ENCODE peak calls at places on chromosomes 7 and 10, in four cellular contexts. One of them, this sample, is unnamed.
A peak's percentile ranks its signal among the peaks of the same experiment; 100 is the strongest.

GRCh38 chr10:12795318-12795717 is 206.2 kb downstream of the CCDC3 start:
- DNase-seq in HCT116: no peak
- DNase-seq in K562: no peak
- DNase-seq in GM12878: no peak
- DNase-seq in this sample: no peak

GRCh38 chr7:351681-352480 is 61.9 kb downstream of the FOXL3 start:
- DNase-seq in HCT116: no peak
- DNase-seq in K562: no peak
- DNase-seq in GM12878: no peak
- DNase-seq in this sample: no peak

GRCh38 chr7:41003031-41003925 is 699.6 kb downstream of the INHBA start:
- DNase-seq in HCT116: peak; percentile 54
- DNase-seq in K562: peak; percentile 18
- DNase-seq in GM12878: peak; percentile 3
- DNase-seq in this sample: peak; percentile 86

GRCh38 chr10:62733654-62734293 is 70.7 kb upstream of the ADO start:
- DNase-seq in HCT116: no peak
- DNase-seq in K562: no peak
- DNase-seq in GM12878: no peak
- DNase-seq in this sample: no peak

GRCh38 chr7:108417926-108418325 is 38.3 kb downstream of the NRCAM start:
- DNase-seq in HCT116: no peak
- DNase-seq in K562: no peak
- DNase-seq in GM12878: no peak
- DNase-seq in this sample: no peak

GRCh38 chr7:126398851-126399529 is 853.8 kb downstream of the GRM8 start:
- DNase-seq in HCT116: no peak
- DNase-seq in K562: no peak
- DNase-seq in GM12878: no peak
- DNase-seq in this sample: no peak

GRCh38 chr10:43220971-43221418 is 45.9 kb downstream of the RASGEF1A start:
- DNase-seq in HCT116: no peak
- DNase-seq in K562: no peak
- DNase-seq in GM12878: peak; percentile 46
- DNase-seq in this sample: no peak

GRCh38 chr10:104032144-104032775 is 53.4 kb downstream of the COL17A1 start:
- DNase-seq in HCT116: no peak
- DNase-seq in K562: no peak
- DNase-seq in GM12878: no peak
- DNase-seq in this sample: peak; percentile 48

GRCh38 chr10:106908225-106908624 is 256.3 kb downstream of the SORCS1 start:
- DNase-seq in HCT116: no peak
- DNase-seq in K562: no peak
- DNase-seq in GM12878: no peak
- DNase-seq in this sample: no peak

GRCh38 chr10:61423178-61423577 is 30.0 kb downstream of the TMEM26 start:
- DNase-seq in HCT116: no peak
- DNase-seq in K562: no peak
- DNase-seq in GM12878: no peak
- DNase-seq in this sample: no peak

GRCh38 chr7:49645296-49645695 is 128.1 kb upstream of the VWC2 start:
- DNase-seq in HCT116: no peak
- DNase-seq in K562: no peak
- DNase-seq in GM12878: no peak
- DNase-seq in this sample: no peak

GRCh38 chr7:134619627-134620331 is 26.9 kb upstream of the BPGM start:
- DNase-seq in HCT116: no peak
- DNase-seq in K562: no peak
- DNase-seq in GM12878: no peak
- DNase-seq in this sample: no peak

GRCh38 chr7:149799397-149800168 is 26.2 kb upstream of the ZNF467 start:
- DNase-seq in HCT116: no peak
- DNase-seq in K562: peak; percentile 79
- DNase-seq in GM12878: no peak
- DNase-seq in this sample: peak; percentile 91

GRCh38 chr7:106657085-106657991 is 3.6 kb downstream of the CCDC71L start:
- DNase-seq in HCT116: no peak
- DNase-seq in K562: no peak
- DNase-seq in GM12878: no peak
- DNase-seq in this sample: no peak

GRCh38 chr10:102421645-102422585 is 1.3 kb downstream of the FBXL15 start:
- DNase-seq in HCT116: no peak
- DNase-seq in K562: peak; percentile 62
- DNase-seq in GM12878: no peak
- DNase-seq in this sample: no peak

GRCh38 chr10:110311357-110311949 is 6.7 kb upstream of the SMNDC1 start:
- DNase-seq in HCT116: peak; percentile 80
- DNase-seq in K562: peak; percentile 40
- DNase-seq in GM12878: peak; percentile 47
- DNase-seq in this sample: no peak

GRCh38 chr7:25829663-25830062 is 322.3 kb upstream of the NFE2L3 start:
- DNase-seq in HCT116: no peak
- DNase-seq in K562: no peak
- DNase-seq in GM12878: no peak
- DNase-seq in this sample: no peak

GRCh38 chr10:44422153-44422552 is 37.3 kb upstream of the CXCL12 start:
- DNase-seq in HCT116: no peak
- DNase-seq in K562: no peak
- DNase-seq in GM12878: no peak
- DNase-seq in this sample: no peak

GRCh38 chr7:129421717-129422250 is 12.4 kb upstream of the STRIP2 start:
- DNase-seq in HCT116: no peak
- DNase-seq in K562: no peak
- DNase-seq in GM12878: no peak
- DNase-seq in this sample: no peak

GRCh38 chr7:13879994-13880686 is 109.3 kb downstream of the ETV1 start:
- DNase-seq in HCT116: peak; percentile 40
- DNase-seq in K562: no peak
- DNase-seq in GM12878: no peak
- DNase-seq in this sample: no peak

GRCh38 chr10:77637986-77638765 is 568 bp upstream of the KCNMA1 start:
- DNase-seq in HCT116: no peak
- DNase-seq in K562: no peak
- DNase-seq in GM12878: no peak
- DNase-seq in this sample: no peak

GRCh38 chr10:62640386-62640785 is 164.1 kb upstream of the ADO start:
- DNase-seq in HCT116: no peak
- DNase-seq in K562: no peak
- DNase-seq in GM12878: no peak
- DNase-seq in this sample: no peak

GRCh38 chr7:39291644-39292411 is 274.4 kb upstream of the YAE1 start:
- DNase-seq in HCT116: no peak
- DNase-seq in K562: no peak
- DNase-seq in GM12878: no peak
- DNase-seq in this sample: no peak

GRCh38 chr10:102004376-102004775 is 51.6 kb downstream of the ARMH3 start:
- DNase-seq in HCT116: no peak
- DNase-seq in K562: no peak
- DNase-seq in GM12878: no peak
- DNase-seq in this sample: no peak

GRCh38 chr7:120716306-120716705 is 141.6 kb downstream of the TSPAN12 start:
- DNase-seq in HCT116: no peak
- DNase-seq in K562: no peak
- DNase-seq in GM12878: no peak
- DNase-seq in this sample: no peak

GRCh38 chr10:21329995-21330627 is 195.4 kb downstream of the SKIDA1 start:
- DNase-seq in HCT116: peak; percentile 67
- DNase-seq in K562: no peak
- DNase-seq in GM12878: no peak
- DNase-seq in this sample: no peak

GRCh38 chr7:90599892-90600555 is 3.9 kb downstream of the CDK14 start:
- DNase-seq in HCT116: no peak
- DNase-seq in K562: no peak
- DNase-seq in GM12878: no peak
- DNase-seq in this sample: no peak

GRCh38 chr10:46310143-46310514 is 23.3 kb downstream of the ANTXRL start:
- DNase-seq in HCT116: no peak
- DNase-seq in K562: no peak
- DNase-seq in GM12878: no peak
- DNase-seq in this sample: no peak

GRCh38 chr7:37973915-37974314 is 53.5 kb downstream of the EPDR1 start:
- DNase-seq in HCT116: no peak
- DNase-seq in K562: peak; percentile 83
- DNase-seq in GM12878: no peak
- DNase-seq in this sample: no peak

GRCh38 chr10:86668297-86669165 is at the start of gene LDB3:
- DNase-seq in HCT116: no peak
- DNase-seq in K562: no peak
- DNase-seq in GM12878: peak; percentile 25
- DNase-seq in this sample: no peak

GRCh38 chr10:5943536-5943935 is 33.8 kb downstream of the IL15RA start:
- DNase-seq in HCT116: no peak
- DNase-seq in K562: no peak
- DNase-seq in GM12878: no peak
- DNase-seq in this sample: no peak

GRCh38 chr10:7610651-7611389 is 55.9 kb downstream of the ITIH5 start:
- DNase-seq in HCT116: peak; percentile 7
- DNase-seq in K562: no peak
- DNase-seq in GM12878: no peak
- DNase-seq in this sample: no peak

DNA sequence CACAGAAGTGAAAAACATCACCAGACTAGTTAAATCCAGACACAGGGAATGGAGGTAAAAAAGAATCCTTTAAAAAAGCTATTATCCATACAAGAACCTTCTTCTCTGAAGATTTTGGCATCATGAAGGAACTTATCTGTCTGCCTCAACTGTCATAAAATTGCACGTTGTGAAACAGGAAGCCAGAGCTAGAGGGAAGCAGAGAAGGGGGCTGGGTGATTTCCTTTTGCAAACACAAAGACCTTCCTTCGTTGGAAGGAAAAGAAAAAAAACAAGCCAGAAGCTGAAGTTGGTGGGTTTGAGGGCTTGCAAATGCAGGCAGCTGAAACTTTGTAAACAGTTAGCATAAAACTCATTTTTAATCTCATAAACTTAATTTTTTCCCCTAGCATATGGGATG is 101.5 kb downstream of the OTUD1 start:
- DNase-seq in HCT116: no peak
- DNase-seq in K562: no peak
- DNase-seq in GM12878: no peak
- DNase-seq in this sample: no peak
- TF ChIP-seq EGR1 in HCT116: no peak
- TF ChIP-seq EGR1 in K562: no peak
- TF ChIP-seq EGR1 in GM12878: no peak
- TF ChIP-seq EGR1 in this sample: no peak

DNA sequence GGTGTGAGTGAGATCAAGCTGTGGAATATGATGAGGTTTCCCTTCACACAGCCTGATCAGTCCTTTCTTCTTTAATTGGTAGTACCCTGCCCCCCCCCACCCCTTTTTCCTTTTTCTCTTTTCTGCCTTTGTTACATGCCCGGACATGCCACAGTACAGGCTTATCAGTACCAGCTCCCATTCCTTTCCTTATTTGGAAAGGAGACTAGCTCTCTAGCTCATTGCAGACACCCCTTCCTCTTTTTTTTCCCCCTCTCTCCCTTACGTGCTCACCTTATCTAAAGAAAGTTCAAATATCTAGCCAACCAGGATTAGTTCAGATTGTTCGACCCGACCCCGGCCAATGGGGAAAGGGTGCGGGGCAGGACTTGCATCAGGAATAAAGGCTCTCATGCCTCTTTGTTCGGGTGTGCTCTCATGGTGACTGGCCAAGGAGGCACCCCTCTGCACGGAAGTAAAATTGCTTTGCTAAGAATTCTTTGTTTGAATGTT is 230.4 kb downstream of the ACTR3B start:
- DNase-seq in HCT116: no peak
- DNase-seq in K562: no peak
- DNase-seq in GM12878: no peak
- DNase-seq in this sample: no peak
- TF ChIP-seq EGR1 in HCT116: no peak
- TF ChIP-seq EGR1 in K562: no peak
- TF ChIP-seq EGR1 in GM12878: no peak
- TF ChIP-seq EGR1 in this sample: no peak

DNA sequence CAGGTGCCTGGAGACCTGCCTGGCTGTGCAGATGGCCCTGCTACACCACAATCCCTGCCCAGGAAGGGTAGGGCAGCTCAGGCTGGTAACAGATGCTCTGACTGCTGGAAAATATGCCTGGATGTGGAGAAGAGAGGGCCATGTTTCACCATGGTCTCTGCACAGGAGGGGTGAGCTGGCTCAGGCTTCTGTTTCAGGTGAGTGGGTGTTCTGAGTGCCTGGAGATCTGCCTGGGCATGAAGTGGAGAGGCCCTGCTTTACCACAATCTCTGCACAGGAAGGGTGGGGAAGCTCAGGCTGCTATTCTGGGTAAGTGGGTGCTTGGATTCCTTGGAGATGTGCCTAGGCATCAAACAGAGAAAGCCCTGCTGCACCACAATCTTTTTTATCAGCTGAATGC is 350.1 kb downstream of the KIF20B start:
- DNase-seq in HCT116: no peak
- DNase-seq in K562: no peak
- DNase-seq in GM12878: peak; percentile 49
- DNase-seq in this sample: no peak
- TF ChIP-seq EGR1 in HCT116: peak; percentile 27
- TF ChIP-seq EGR1 in K562: no peak
- TF ChIP-seq EGR1 in GM12878: no peak
- TF ChIP-seq EGR1 in this sample: no peak

DNA sequence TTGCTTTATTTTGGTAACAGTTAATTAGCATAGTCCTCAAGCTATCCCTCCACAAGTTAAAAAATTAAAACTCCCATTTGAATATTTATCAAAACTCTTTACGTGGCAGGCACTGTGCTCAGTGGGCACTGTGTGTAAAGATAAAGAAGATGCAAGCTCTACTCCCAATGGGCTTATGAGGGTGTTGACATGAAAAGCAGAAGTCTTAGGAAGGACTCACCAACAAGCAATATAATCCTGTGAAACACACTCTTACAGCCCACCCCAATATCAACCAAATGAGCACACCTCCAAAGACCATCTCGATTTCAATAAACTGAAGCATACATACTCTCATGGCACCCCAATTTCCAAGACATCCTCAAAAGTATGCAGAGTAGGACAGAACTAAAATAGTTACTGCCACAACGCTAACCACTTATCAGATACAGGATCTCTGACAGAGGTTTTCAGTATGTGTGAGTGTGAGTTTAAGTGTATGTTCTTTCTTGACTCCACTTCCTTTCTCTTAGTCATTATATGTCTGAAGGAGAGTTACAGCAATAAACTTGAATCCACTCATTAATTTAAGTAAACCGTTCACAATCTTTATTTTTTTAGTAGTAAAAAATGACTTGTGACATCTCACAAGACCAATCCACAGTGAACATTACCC is 120.0 kb downstream of the PDE1C start:
- DNase-seq in HCT116: no peak
- DNase-seq in K562: no peak
- DNase-seq in GM12878: no peak
- DNase-seq in this sample: no peak
- TF ChIP-seq EGR1 in HCT116: no peak
- TF ChIP-seq EGR1 in K562: no peak
- TF ChIP-seq EGR1 in GM12878: no peak
- TF ChIP-seq EGR1 in this sample: no peak

GRCh38 chr7:97174308-97174707 is 56.8 kb downstream of the SDHAF3 start:
- DNase-seq in HCT116: no peak
- DNase-seq in K562: no peak
- DNase-seq in GM12878: no peak
- DNase-seq in this sample: no peak

GRCh38 chr7:97179454-97180104 is 62.1 kb downstream of the SDHAF3 start:
- DNase-seq in HCT116: peak; percentile 29
- DNase-seq in K562: peak; percentile 78
- DNase-seq in GM12878: peak; percentile 8
- DNase-seq in this sample: peak; percentile 17
- TF ChIP-seq EGR1 in HCT116: no peak
- TF ChIP-seq EGR1 in K562: no peak
- TF ChIP-seq EGR1 in GM12878: no peak
- TF ChIP-seq EGR1 in this sample: no peak

GRCh38 chr10:23754179-23754578 is 315.3 kb downstream of the OTUD1 start:
- DNase-seq in HCT116: no peak
- DNase-seq in K562: no peak
- DNase-seq in GM12878: no peak
- DNase-seq in this sample: no peak
- TF ChIP-seq EGR1 in HCT116: no peak
- TF ChIP-seq EGR1 in K562: no peak
- TF ChIP-seq EGR1 in GM12878: no peak
- TF ChIP-seq EGR1 in this sample: no peak

This sample was measured in H1.